ENCODE peak calls at places on chromosomes 12 and 14, in four cellular contexts. One of them, this sample, is unnamed.

GRCh38 chr12:56955631-56956256 is 1.7 kb downstream of the RDH16 start:
- DNase-seq in SK-N-SH: no peak
- DNase-seq in nephron progenitor cell: no peak
- DNase-seq in NCI-H1092: no peak
- DNase-seq in this sample: no peak

GRCh38 chr14:63777024-63777423 is 49.2 kb upstream of the SGPP1 start:
- DNase-seq in NCI-H1092: no peak
- DNase-seq in nephron progenitor cell: no peak
- DNase-seq in SK-N-SH: no peak
- DNase-seq in this sample: no peak

GRCh38 chr12:53985900-53986685 is 1.1 kb downstream of the HOXC10 start:
- DNase-seq in NCI-H1092: no peak
- DNase-seq in nephron progenitor cell: no peak
- DNase-seq in SK-N-SH: peak; percentile 56
- DNase-seq in this sample: no peak

GRCh38 chr14:73713804-73714655 is at the start of gene PNMA1:
- DNase-seq in nephron progenitor cell: peak; percentile 94
- DNase-seq in NCI-H1092: peak; percentile 85
- DNase-seq in SK-N-SH: peak; percentile 98
- DNase-seq in this sample: peak; percentile 56

GRCh38 chr12:67853204-67853603 is 136.0 kb upstream of the IFNG-AS1 start:
- DNase-seq in NCI-H1092: no peak
- DNase-seq in nephron progenitor cell: no peak
- DNase-seq in SK-N-SH: no peak
- DNase-seq in this sample: no peak

GRCh38 chr12:49370539-49370938 is 3.3 kb downstream of the SPATS2 start:
- DNase-seq in nephron progenitor cell: no peak
- DNase-seq in NCI-H1092: no peak
- DNase-seq in SK-N-SH: no peak
- DNase-seq in this sample: no peak

GRCh38 chr14:51776102-51776894 is 84.1 kb upstream of the GNG2 start:
- DNase-seq in nephron progenitor cell: peak; percentile 62
- DNase-seq in SK-N-SH: peak; percentile 87
- DNase-seq in NCI-H1092: peak; percentile 63
- DNase-seq in this sample: peak; percentile 57

GRCh38 chr12:4432878-4433820 is 12.5 kb downstream of the FGF6 start:
- DNase-seq in SK-N-SH: no peak
- DNase-seq in NCI-H1092: no peak
- DNase-seq in nephron progenitor cell: peak; percentile 21
- DNase-seq in this sample: no peak

GRCh38 chr14:51441001-51441400 is 201.0 kb downstream of the TMX1 start:
- DNase-seq in nephron progenitor cell: no peak
- DNase-seq in NCI-H1092: no peak
- DNase-seq in SK-N-SH: no peak
- DNase-seq in this sample: no peak

GRCh38 chr12:48999371-49000131 is at the start of gene DDN:
- DNase-seq in SK-N-SH: peak; percentile 86
- DNase-seq in NCI-H1092: no peak
- DNase-seq in nephron progenitor cell: peak; percentile 67
- DNase-seq in this sample: no peak

GRCh38 chr12:56941299-56942017 is 7.2 kb upstream of the SDR9C7 start:
- DNase-seq in NCI-H1092: no peak
- DNase-seq in SK-N-SH: no peak
- DNase-seq in nephron progenitor cell: no peak
- DNase-seq in this sample: no peak

GRCh38 chr12:24255920-24256635 is 306.6 kb upstream of the SOX5 start:
- DNase-seq in SK-N-SH: no peak
- DNase-seq in NCI-H1092: no peak
- DNase-seq in nephron progenitor cell: no peak
- DNase-seq in this sample: peak; percentile 49

GRCh38 chr14:35368993-35369392 is 35.6 kb downstream of the NFKBIA start:
- DNase-seq in nephron progenitor cell: no peak
- DNase-seq in SK-N-SH: no peak
- DNase-seq in NCI-H1092: no peak
- DNase-seq in this sample: no peak

GRCh38 chr12:111753144-111753881 is 13.4 kb upstream of the ALDH2 start:
- DNase-seq in NCI-H1092: no peak
- DNase-seq in SK-N-SH: peak; percentile 95
- DNase-seq in nephron progenitor cell: peak; percentile 61
- DNase-seq in this sample: peak; percentile 56

GRCh38 chr14:36522347-36522971 is 2.4 kb upstream of the NKX2-1 start:
- DNase-seq in NCI-H1092: no peak
- DNase-seq in nephron progenitor cell: peak; percentile 40
- DNase-seq in SK-N-SH: no peak
- DNase-seq in this sample: no peak

GRCh38 chr12:6026998-6027397 is 81.9 kb upstream of the ANO2 start:
- DNase-seq in NCI-H1092: no peak
- DNase-seq in nephron progenitor cell: no peak
- DNase-seq in SK-N-SH: no peak
- DNase-seq in this sample: no peak

GRCh38 chr14:50741571-50741970 is 73.5 kb upstream of the SAV1 start:
- DNase-seq in SK-N-SH: no peak
- DNase-seq in NCI-H1092: no peak
- DNase-seq in nephron progenitor cell: no peak
- DNase-seq in this sample: no peak

GRCh38 chr14:85535916-85536834 is 6.2 kb downstream of the FLRT2 start:
- DNase-seq in nephron progenitor cell: no peak
- DNase-seq in NCI-H1092: no peak
- DNase-seq in SK-N-SH: peak; percentile 27
- DNase-seq in this sample: no peak

GRCh38 chr14:68774771-68775613 is 17.9 kb downstream of the ZFP36L1 start:
- DNase-seq in NCI-H1092: no peak
- DNase-seq in SK-N-SH: no peak
- DNase-seq in nephron progenitor cell: no peak
- DNase-seq in this sample: no peak

GRCh38 chr12:115383668-115384067 is 699.7 kb upstream of the TBX3 start:
- DNase-seq in SK-N-SH: no peak
- DNase-seq in nephron progenitor cell: no peak
- DNase-seq in NCI-H1092: no peak
- DNase-seq in this sample: no peak

GRCh38 chr12:88775742-88776151 is 195.5 kb upstream of the KITLG start:
- DNase-seq in nephron progenitor cell: no peak
- DNase-seq in SK-N-SH: no peak
- DNase-seq in NCI-H1092: no peak
- DNase-seq in this sample: no peak

GRCh38 chr14:47207636-47208035 is 467.8 kb downstream of the MDGA2 start:
- DNase-seq in NCI-H1092: no peak
- DNase-seq in nephron progenitor cell: no peak
- DNase-seq in SK-N-SH: no peak
- DNase-seq in this sample: no peak

GRCh38 chr12:46266869-46267617 is 1.8 kb downstream of the SLC38A1 start:
- DNase-seq in NCI-H1092: peak; percentile 82
- DNase-seq in SK-N-SH: peak; percentile 60
- DNase-seq in nephron progenitor cell: peak; percentile 60
- DNase-seq in this sample: no peak

This sample was measured in NT2/D1.